ENCODE peak calls at places on chromosomes 16 and 17, in four cellular contexts. One of them, this sample, is unnamed.

GRCh38 chr17:7393613-7394451 is 493 bp downstream of the PLSCR3 start:
- DNase-seq in NCI-H774: no peak
- DNase-seq in T-cell: peak; percentile 44
- DNase-seq in thoracic aorta: no peak
- DNase-seq in this sample: no peak

GRCh38 chr16:23905027-23905426 is 69.2 kb downstream of the PRKCB start:
- DNase-seq in NCI-H774: no peak
- DNase-seq in T-cell: no peak
- DNase-seq in thoracic aorta: no peak
- DNase-seq in this sample: no peak

GRCh38 chr17:13182450-13182849 is 164.6 kb upstream of the ELAC2 start:
- DNase-seq in NCI-H774: peak; percentile 70
- DNase-seq in T-cell: no peak
- DNase-seq in thoracic aorta: no peak
- DNase-seq in this sample: no peak

GRCh38 chr17:80260791-80261158 is at the start of gene RNF213:
- DNase-seq in NCI-H774: peak; percentile 60
- DNase-seq in T-cell: no peak
- DNase-seq in thoracic aorta: no peak
- DNase-seq in this sample: peak; percentile 7

GRCh38 chr16:49150341-49150740 is 131.3 kb downstream of the CBLN1 start:
- DNase-seq in NCI-H774: no peak
- DNase-seq in T-cell: no peak
- DNase-seq in thoracic aorta: no peak
- DNase-seq in this sample: no peak

GRCh38 chr17:64741924-64742670 is 80.0 kb upstream of the SMURF2 start:
- DNase-seq in NCI-H774: no peak
- DNase-seq in T-cell: no peak
- DNase-seq in thoracic aorta: no peak
- DNase-seq in this sample: no peak

GRCh38 chr17:31588512-31588911 is 197.0 kb downstream of the RAB11FIP4 start:
- DNase-seq in NCI-H774: no peak
- DNase-seq in T-cell: no peak
- DNase-seq in thoracic aorta: no peak
- DNase-seq in this sample: no peak

GRCh38 chr16:7115898-7116297 is 216.7 kb upstream of the RBFOX1 start:
- DNase-seq in NCI-H774: no peak
- DNase-seq in T-cell: no peak
- DNase-seq in thoracic aorta: no peak
- DNase-seq in this sample: no peak

GRCh38 chr16:75703341-75703740 is 2.1 kb upstream of the DUXB start:
- DNase-seq in NCI-H774: no peak
- DNase-seq in T-cell: no peak
- DNase-seq in thoracic aorta: no peak
- DNase-seq in this sample: no peak

GRCh38 chr17:82802141-82802540 is 37.7 kb downstream of the ZNF750 start:
- DNase-seq in NCI-H774: no peak
- DNase-seq in T-cell: no peak
- DNase-seq in thoracic aorta: no peak
- DNase-seq in this sample: no peak

GRCh38 chr16:31354394-31355291 is at the start of gene ITGAX:
- DNase-seq in NCI-H774: no peak
- DNase-seq in T-cell: peak; percentile 29
- DNase-seq in thoracic aorta: no peak
- DNase-seq in this sample: peak; percentile 72

GRCh38 chr16:85777583-85778310 is 21.6 kb downstream of the EMC8 start:
- DNase-seq in NCI-H774: no peak
- DNase-seq in T-cell: no peak
- DNase-seq in thoracic aorta: no peak
- DNase-seq in this sample: no peak

GRCh38 chr17:14325618-14326167 is 24.8 kb downstream of the HS3ST3B1 start:
- DNase-seq in NCI-H774: peak; percentile 35
- DNase-seq in T-cell: no peak
- DNase-seq in thoracic aorta: no peak
- DNase-seq in this sample: no peak

GRCh38 chr17:42272576-42272975 is 3.6 kb downstream of the STAT5B start:
- DNase-seq in NCI-H774: no peak
- DNase-seq in T-cell: no peak
- DNase-seq in thoracic aorta: no peak
- DNase-seq in this sample: no peak

GRCh38 chr17:38693700-38694329 is 11.3 kb upstream of the MLLT6 start:
- DNase-seq in NCI-H774: no peak
- DNase-seq in T-cell: no peak
- DNase-seq in thoracic aorta: no peak
- DNase-seq in this sample: no peak

This sample was measured in GDM1.